ENCODE peak calls at places on chromosomes 1 and 21, in ten cellular contexts. One of them, this sample, is unnamed.

GRCh38 chr1:85201340-85202091 is 700 bp upstream of the SYDE2 start:
- DNase-seq in body of pancreas: peak
- DNase-seq in upper lobe of left lung: peak
- DNase-seq in HCT116: no peak
- DNase-seq in ovary: peak
- DNase-seq in tibial nerve: peak
- DNase-seq in spleen: peak
- DNase-seq in stomach: peak
- DNase-seq in Peyer's patch: peak
- DNase-seq in thyroid gland: peak
- DNase-seq in this sample: peak

GRCh38 chr1:181669209-181669608 is 185.9 kb downstream of the CACNA1E start:
- DNase-seq in Peyer's patch: no peak
- DNase-seq in tibial nerve: no peak
- DNase-seq in body of pancreas: no peak
- DNase-seq in HCT116: no peak
- DNase-seq in stomach: no peak
- DNase-seq in thyroid gland: no peak
- DNase-seq in ovary: no peak
- DNase-seq in upper lobe of left lung: no peak
- DNase-seq in spleen: no peak
- DNase-seq in this sample: no peak

GRCh38 chr1:33007190-33008050 is 29.3 kb downstream of the AK2 start:
- DNase-seq in HCT116: peak
- DNase-seq in upper lobe of left lung: no peak
- DNase-seq in Peyer's patch: peak
- DNase-seq in thyroid gland: no peak
- DNase-seq in spleen: no peak
- DNase-seq in body of pancreas: no peak
- DNase-seq in ovary: no peak
- DNase-seq in stomach: peak
- DNase-seq in tibial nerve: no peak
- DNase-seq in this sample: peak

GRCh38 chr1:206709772-206710456 is 25.2 kb downstream of the MAPKAPK2 start:
- DNase-seq in thyroid gland: no peak
- DNase-seq in stomach: no peak
- DNase-seq in upper lobe of left lung: no peak
- DNase-seq in HCT116: no peak
- DNase-seq in Peyer's patch: no peak
- DNase-seq in tibial nerve: no peak
- DNase-seq in body of pancreas: no peak
- DNase-seq in ovary: no peak
- DNase-seq in spleen: no peak
- DNase-seq in this sample: no peak

GRCh38 chr1:185110145-185110544 is 46.6 kb downstream of the TRMT1L start:
- DNase-seq in Peyer's patch: no peak
- DNase-seq in thyroid gland: no peak
- DNase-seq in stomach: no peak
- DNase-seq in body of pancreas: no peak
- DNase-seq in HCT116: no peak
- DNase-seq in upper lobe of left lung: no peak
- DNase-seq in ovary: no peak
- DNase-seq in tibial nerve: no peak
- DNase-seq in spleen: no peak
- DNase-seq in this sample: no peak

GRCh38 chr1:159937014-159937750 is 8.2 kb downstream of the IGSF9 start:
- DNase-seq in upper lobe of left lung: no peak
- DNase-seq in body of pancreas: no peak
- DNase-seq in HCT116: no peak
- DNase-seq in Peyer's patch: peak
- DNase-seq in tibial nerve: no peak
- DNase-seq in thyroid gland: no peak
- DNase-seq in spleen: no peak
- DNase-seq in stomach: peak
- DNase-seq in ovary: no peak
- DNase-seq in this sample: no peak

GRCh38 chr1:20063861-20064292 is 6.1 kb upstream of the PLA2G5 start:
- DNase-seq in stomach: no peak
- DNase-seq in ovary: no peak
- DNase-seq in thyroid gland: no peak
- DNase-seq in HCT116: no peak
- DNase-seq in spleen: no peak
- DNase-seq in tibial nerve: no peak
- DNase-seq in Peyer's patch: no peak
- DNase-seq in upper lobe of left lung: no peak
- DNase-seq in body of pancreas: no peak
- DNase-seq in this sample: no peak

GRCh38 chr21:45586289-45586858 is 44.1 kb upstream of the SLC19A1 start:
- DNase-seq in Peyer's patch: no peak
- DNase-seq in ovary: no peak
- DNase-seq in HCT116: no peak
- DNase-seq in upper lobe of left lung: no peak
- DNase-seq in tibial nerve: no peak
- DNase-seq in body of pancreas: no peak
- DNase-seq in stomach: no peak
- DNase-seq in spleen: no peak
- DNase-seq in thyroid gland: no peak
- DNase-seq in this sample: no peak

GRCh38 chr1:81850495-81850894 is 49.8 kb downstream of the ADGRL2 start:
- DNase-seq in thyroid gland: no peak
- DNase-seq in body of pancreas: no peak
- DNase-seq in spleen: no peak
- DNase-seq in HCT116: no peak
- DNase-seq in tibial nerve: no peak
- DNase-seq in upper lobe of left lung: no peak
- DNase-seq in ovary: no peak
- DNase-seq in Peyer's patch: no peak
- DNase-seq in stomach: no peak
- DNase-seq in this sample: no peak

GRCh38 chr1:94058766-94059165 is 62.2 kb downstream of the ABCA4 start:
- DNase-seq in Peyer's patch: no peak
- DNase-seq in upper lobe of left lung: no peak
- DNase-seq in tibial nerve: no peak
- DNase-seq in thyroid gland: no peak
- DNase-seq in stomach: no peak
- DNase-seq in HCT116: no peak
- DNase-seq in spleen: no peak
- DNase-seq in body of pancreas: no peak
- DNase-seq in ovary: no peak
- DNase-seq in this sample: no peak
- TF ChIP-seq CTCF in Peyer's patch: no peak
- TF ChIP-seq CTCF in upper lobe of left lung: no peak
- TF ChIP-seq CTCF in tibial nerve: no peak
- TF ChIP-seq CTCF in thyroid gland: no peak
- TF ChIP-seq CTCF in stomach: no peak
- TF ChIP-seq CTCF in HCT116: no peak
- TF ChIP-seq CTCF in spleen: no peak
- TF ChIP-seq CTCF in body of pancreas: no peak
- TF ChIP-seq CTCF in ovary: no peak
- TF ChIP-seq CTCF in this sample: no peak

GRCh38 chr1:167722152-167722869 is 529 bp downstream of the MPZL1 start:
- DNase-seq in Peyer's patch: peak
- DNase-seq in HCT116: no peak
- DNase-seq in stomach: peak
- DNase-seq in body of pancreas: peak
- DNase-seq in thyroid gland: peak
- DNase-seq in spleen: no peak
- DNase-seq in upper lobe of left lung: no peak
- DNase-seq in ovary: no peak
- DNase-seq in tibial nerve: no peak
- DNase-seq in this sample: peak

GRCh38 chr1:167722870-167723251 is 1.1 kb downstream of the MPZL1 start:
- DNase-seq in thyroid gland: no peak
- DNase-seq in ovary: no peak
- DNase-seq in spleen: no peak
- DNase-seq in upper lobe of left lung: no peak
- DNase-seq in body of pancreas: no peak
- DNase-seq in Peyer's patch: no peak
- DNase-seq in HCT116: no peak
- DNase-seq in stomach: no peak
- DNase-seq in tibial nerve: no peak
- DNase-seq in this sample: no peak

GRCh38 chr1:167723707-167724323 is 2.0 kb downstream of the MPZL1 start:
- DNase-seq in ovary: no peak
- DNase-seq in Peyer's patch: no peak
- DNase-seq in body of pancreas: no peak
- DNase-seq in thyroid gland: no peak
- DNase-seq in upper lobe of left lung: no peak
- DNase-seq in tibial nerve: no peak
- DNase-seq in stomach: no peak
- DNase-seq in HCT116: no peak
- DNase-seq in spleen: no peak
- DNase-seq in this sample: no peak

GRCh38 chr1:167720965-167721616 is 691 bp upstream of the MPZL1 start:
- DNase-seq in upper lobe of left lung: no peak
- DNase-seq in body of pancreas: peak
- DNase-seq in HCT116: no peak
- DNase-seq in Peyer's patch: peak
- DNase-seq in stomach: peak
- DNase-seq in tibial nerve: no peak
- DNase-seq in ovary: peak
- DNase-seq in spleen: no peak
- DNase-seq in thyroid gland: no peak
- DNase-seq in this sample: peak

GRCh38 chr1:167721617-167722151 is at the start of gene MPZL1:
- DNase-seq in tibial nerve: peak
- DNase-seq in upper lobe of left lung: peak
- DNase-seq in HCT116: peak
- DNase-seq in stomach: peak
- DNase-seq in body of pancreas: peak
- DNase-seq in Peyer's patch: peak
- DNase-seq in ovary: peak
- DNase-seq in spleen: peak
- DNase-seq in thyroid gland: peak
- DNase-seq in this sample: peak
- TF ChIP-seq POLR2A in tibial nerve: peak
- TF ChIP-seq POLR2A in upper lobe of left lung: peak
- TF ChIP-seq POLR2A in HCT116: peak
- TF ChIP-seq POLR2A in stomach: peak
- TF ChIP-seq POLR2A in body of pancreas: peak
- TF ChIP-seq POLR2A in Peyer's patch: peak
- TF ChIP-seq POLR2A in ovary: peak
- TF ChIP-seq POLR2A in spleen: peak
- TF ChIP-seq POLR2A in thyroid gland: peak
- TF ChIP-seq POLR2A in this sample: peak

GRCh38 chr1:239819756-239820155 is 271.9 kb upstream of the FMN2 start:
- DNase-seq in body of pancreas: no peak
- DNase-seq in thyroid gland: no peak
- DNase-seq in tibial nerve: no peak
- DNase-seq in Peyer's patch: no peak
- DNase-seq in upper lobe of left lung: no peak
- DNase-seq in HCT116: no peak
- DNase-seq in ovary: no peak
- DNase-seq in spleen: no peak
- DNase-seq in stomach: no peak
- DNase-seq in this sample: no peak

GRCh38 chr1:239817801-239818200 is 273.9 kb upstream of the FMN2 start:
- DNase-seq in ovary: no peak
- DNase-seq in stomach: no peak
- DNase-seq in tibial nerve: no peak
- DNase-seq in upper lobe of left lung: no peak
- DNase-seq in HCT116: no peak
- DNase-seq in Peyer's patch: no peak
- DNase-seq in thyroid gland: no peak
- DNase-seq in spleen: no peak
- DNase-seq in body of pancreas: no peak
- DNase-seq in this sample: no peak

GRCh38 chr1:239815074-239815473 is 276.6 kb upstream of the FMN2 start:
- DNase-seq in Peyer's patch: no peak
- DNase-seq in thyroid gland: no peak
- DNase-seq in spleen: no peak
- DNase-seq in upper lobe of left lung: no peak
- DNase-seq in body of pancreas: no peak
- DNase-seq in tibial nerve: no peak
- DNase-seq in ovary: no peak
- DNase-seq in HCT116: no peak
- DNase-seq in stomach: no peak
- DNase-seq in this sample: no peak

GRCh38 chr1:239816090-239816812 is 275.4 kb upstream of the FMN2 start:
- DNase-seq in tibial nerve: no peak
- DNase-seq in HCT116: no peak
- DNase-seq in Peyer's patch: peak
- DNase-seq in body of pancreas: peak
- DNase-seq in thyroid gland: no peak
- DNase-seq in spleen: peak
- DNase-seq in ovary: peak
- DNase-seq in stomach: peak
- DNase-seq in upper lobe of left lung: no peak
- DNase-seq in this sample: no peak

GRCh38 chr1:239819075-239819474 is 272.6 kb upstream of the FMN2 start:
- DNase-seq in tibial nerve: no peak
- DNase-seq in upper lobe of left lung: no peak
- DNase-seq in thyroid gland: no peak
- DNase-seq in stomach: no peak
- DNase-seq in spleen: no peak
- DNase-seq in body of pancreas: no peak
- DNase-seq in HCT116: no peak
- DNase-seq in ovary: no peak
- DNase-seq in Peyer's patch: no peak
- DNase-seq in this sample: no peak
- TF ChIP-seq CTCF in tibial nerve: no peak
- TF ChIP-seq CTCF in upper lobe of left lung: peak
- TF ChIP-seq CTCF in thyroid gland: no peak
- TF ChIP-seq CTCF in stomach: no peak
- TF ChIP-seq CTCF in spleen: no peak
- TF ChIP-seq CTCF in body of pancreas: no peak
- TF ChIP-seq CTCF in HCT116: no peak
- TF ChIP-seq CTCF in ovary: no peak
- TF ChIP-seq CTCF in Peyer's patch: no peak
- TF ChIP-seq CTCF in this sample: no peak

GRCh38 chr1:226002667-226003501 is 3.7 kb upstream of the SDE2 start:
- DNase-seq in tibial nerve: no peak
- DNase-seq in thyroid gland: peak
- DNase-seq in spleen: peak
- DNase-seq in body of pancreas: peak
- DNase-seq in Peyer's patch: peak
- DNase-seq in stomach: peak
- DNase-seq in upper lobe of left lung: no peak
- DNase-seq in ovary: no peak
- DNase-seq in HCT116: peak
- DNase-seq in this sample: peak

GRCh38 chr1:225999912-226000337 is 782 bp upstream of the SDE2 start:
- DNase-seq in HCT116: no peak
- DNase-seq in tibial nerve: no peak
- DNase-seq in upper lobe of left lung: no peak
- DNase-seq in Peyer's patch: no peak
- DNase-seq in ovary: no peak
- DNase-seq in spleen: no peak
- DNase-seq in thyroid gland: no peak
- DNase-seq in stomach: no peak
- DNase-seq in body of pancreas: no peak
- DNase-seq in this sample: no peak

GRCh38 chr1:226003502-226004170 is 4.5 kb upstream of the SDE2 start:
- DNase-seq in upper lobe of left lung: no peak
- DNase-seq in tibial nerve: no peak
- DNase-seq in HCT116: no peak
- DNase-seq in ovary: no peak
- DNase-seq in stomach: no peak
- DNase-seq in body of pancreas: no peak
- DNase-seq in Peyer's patch: no peak
- DNase-seq in spleen: no peak
- DNase-seq in thyroid gland: no peak
- DNase-seq in this sample: no peak

GRCh38 chr1:226001088-226001487 is 1.9 kb upstream of the SDE2 start:
- DNase-seq in thyroid gland: no peak
- DNase-seq in tibial nerve: no peak
- DNase-seq in body of pancreas: no peak
- DNase-seq in ovary: no peak
- DNase-seq in stomach: no peak
- DNase-seq in upper lobe of left lung: no peak
- DNase-seq in spleen: no peak
- DNase-seq in HCT116: no peak
- DNase-seq in Peyer's patch: no peak
- DNase-seq in this sample: no peak

GRCh38 chr1:226001852-226002666 is 2.9 kb upstream of the SDE2 start:
- DNase-seq in ovary: no peak
- DNase-seq in thyroid gland: peak
- DNase-seq in stomach: peak
- DNase-seq in Peyer's patch: peak
- DNase-seq in upper lobe of left lung: no peak
- DNase-seq in HCT116: no peak
- DNase-seq in spleen: peak
- DNase-seq in body of pancreas: peak
- DNase-seq in tibial nerve: peak
- DNase-seq in this sample: peak
- TF ChIP-seq POLR2A in ovary: no peak
- TF ChIP-seq POLR2A in thyroid gland: no peak
- TF ChIP-seq POLR2A in stomach: no peak
- TF ChIP-seq POLR2A in Peyer's patch: no peak
- TF ChIP-seq POLR2A in upper lobe of left lung: peak
- TF ChIP-seq POLR2A in HCT116: no peak
- TF ChIP-seq POLR2A in spleen: no peak
- TF ChIP-seq POLR2A in body of pancreas: no peak
- TF ChIP-seq POLR2A in tibial nerve: no peak
- TF ChIP-seq POLR2A in this sample: no peak

This sample was measured in prostate gland.